ENCODE peak calls at places on chromosome 22, in seven cellular contexts. E is transverse colon, L is stomach, O is HCT116, H is GM12892, A is GM23338, Q is esophagus muscularis mucosa. X is an unnamed sample.

GRCh38 chr22:20436309-20437252 is 1.0 kb downstream of the SCARF2 start:
- DNase-seq in E (no peak), L (no peak), O (no peak), H (no peak), A (peak), Q (no peak), X (peak)

GRCh38 chr22:48968201-48968959 is 859.3 kb downstream of the BRD1 start:
- DNase-seq in E (peak), L (peak), O (peak), H (no peak), A (no peak), Q (peak), X (peak)

GRCh38 chr22:19438286-19438685 is 5.9 kb downstream of the MRPL40 start:
- DNase-seq in E (no peak), L (no peak), O (no peak), H (no peak), A (no peak), Q (no peak), X (no peak)

GRCh38 chr22:36762687-36763260 is 13.1 kb downstream of the IFT27 start:
- DNase-seq in E (peak), L (no peak), O (no peak), H (no peak), A (no peak), Q (no peak), X (peak)

GRCh38 chr22:29768052-29768680 is 997 bp downstream of the UQCR10 start:
- DNase-seq in E (no peak), L (no peak), O (no peak), H (no peak), A (no peak), Q (no peak), X (no peak)

GRCh38 chr22:45863981-45864751 is 112.8 kb downstream of the WNT7B start:
- DNase-seq in E (peak), L (peak), O (peak), H (peak), A (peak), Q (peak), X (peak)

GRCh38 chr22:22942511-22943329 is 55.1 kb downstream of the IGLL5 start:
- DNase-seq in E (peak), L (peak), O (peak), H (no peak), A (peak), Q (peak), X (peak)

GRCh38 chr22:45448431-45448830 is 34.9 kb downstream of the RIBC2 start:
- DNase-seq in E (no peak), L (no peak), O (no peak), H (no peak), A (no peak), Q (peak), X (no peak)

GRCh38 chr22:19119949-19120348 is 2.3 kb downstream of the DGCR2 start:
- DNase-seq in E (no peak), L (no peak), O (no peak), H (no peak), A (no peak), Q (no peak), X (peak)

GRCh38 chr22:29457730-29458129 is 19.3 kb downstream of the RFPL1 start:
- DNase-seq in E (peak), L (no peak), O (peak), H (peak), A (peak), Q (no peak), X (peak)

GRCh38 chr22:47172771-47173534 is 410.5 kb downstream of the TBC1D22A start:
- DNase-seq in E (peak), L (no peak), O (no peak), H (no peak), A (no peak), Q (no peak), X (peak)

GRCh38 chr22:22465094-22465602 is 43.4 kb downstream of the ZNF280B start:
- DNase-seq in E (no peak), L (no peak), O (no peak), H (no peak), A (no peak), Q (no peak), X (no peak)

GRCh38 chr22:23381661-23382427 is 198.2 kb downstream of the IGLL1 start:
- DNase-seq in E (no peak), L (no peak), O (no peak), H (no peak), A (no peak), Q (no peak), X (no peak)

GRCh38 chr22:49161002-49161850 is 666.4 kb downstream of the BRD1 start:
- DNase-seq in E (no peak), L (no peak), O (no peak), H (no peak), A (no peak), Q (no peak), X (peak)

GRCh38 chr22:46297151-46297819 is 615 bp downstream of the GTSE1 start:
- DNase-seq in E (no peak), L (no peak), O (no peak), H (no peak), A (peak), Q (no peak), X (no peak)

GRCh38 chr22:47178339-47178738 is 415.9 kb downstream of the TBC1D22A start:
- DNase-seq in E (no peak), L (no peak), O (no peak), H (no peak), A (no peak), Q (no peak), X (peak)

GRCh38 chr22:24413726-24414385 is 13.5 kb upstream of the ADORA2A start:
- DNase-seq in E (no peak), L (no peak), O (no peak), H (no peak), A (no peak), Q (no peak), X (no peak)

GRCh38 chr22:17974703-17975372 is 49.5 kb downstream of the MICAL3 start:
- DNase-seq in E (no peak), L (no peak), O (no peak), H (no peak), A (no peak), Q (no peak), X (no peak)

GRCh38 chr22:49564666-49565515 is 262.8 kb downstream of the BRD1 start:
- DNase-seq in E (no peak), L (no peak), O (no peak), H (no peak), A (no peak), Q (no peak), X (peak)

GRCh38 chr22:46449974-46450745 is 87.3 kb downstream of the CELSR1 start:
- DNase-seq in E (no peak), L (no peak), O (no peak), H (no peak), A (no peak), Q (no peak), X (no peak)

GRCh38 chr22:21032037-21032842 is at the start of gene SLC7A4:
- DNase-seq in E (peak), L (peak), O (no peak), H (no peak), A (peak), Q (no peak), X (peak)

GRCh38 chr22:37058917-37059701 is 7.6 kb downstream of the KCTD17 start:
- DNase-seq in E (no peak), L (no peak), O (no peak), H (no peak), A (no peak), Q (no peak), X (no peak)

GRCh38 chr22:27088026-27088425 is 430.6 kb downstream of the MIAT start:
- DNase-seq in E (no peak), L (no peak), O (no peak), H (no peak), A (no peak), Q (no peak), X (no peak)

GRCh38 chr22:48699531-48699930 is 1128.1 kb downstream of the BRD1 start:
- DNase-seq in E (no peak), L (no peak), O (no peak), H (no peak), A (no peak), Q (no peak), X (no peak)

GRCh38 chr22:22703715-22704114 is 59.3 kb downstream of the GGTLC2 start:
- DNase-seq in E (no peak), L (no peak), O (no peak), H (no peak), A (no peak), Q (no peak), X (no peak)

GRCh38 chr22:23537421-23537820 is 42.7 kb downstream of the IGLL1 start:
- DNase-seq in E (no peak), L (no peak), O (no peak), H (no peak), A (no peak), Q (no peak), X (peak)

GRCh38 chr22:23216331-23217170 is 36.2 kb downstream of the BCR start:
- DNase-seq in E (no peak), L (no peak), O (no peak), H (no peak), A (no peak), Q (no peak), X (peak)

GRCh38 chr22:20422271-20422958 is 15.2 kb downstream of the SCARF2 start:
- DNase-seq in E (no peak), L (no peak), O (no peak), H (no peak), A (no peak), Q (no peak), X (peak)

GRCh38 chr22:47164514-47165337 is 402.3 kb downstream of the TBC1D22A start:
- DNase-seq in E (peak), L (no peak), O (no peak), H (no peak), A (no peak), Q (no peak), X (peak)

GRCh38 chr22:49099496-49100124 is 728.1 kb downstream of the BRD1 start:
- DNase-seq in E (no peak), L (no peak), O (peak), H (no peak), A (no peak), Q (no peak), X (peak)

GRCh38 chr22:19641254-19641982 is 72.9 kb upstream of the SEPTIN5 start:
- DNase-seq in E (no peak), L (no peak), O (peak), H (no peak), A (peak), Q (no peak), X (no peak)

GRCh38 chr22:22882033-22882717 is 5.4 kb upstream of the IGLL5 start:
- DNase-seq in E (peak), L (no peak), O (no peak), H (no peak), A (peak), Q (no peak), X (no peak)

GRCh38 chr22:47053865-47054185 is 291.4 kb downstream of the TBC1D22A start:
- DNase-seq in E (no peak), L (no peak), O (no peak), H (no peak), A (no peak), Q (no peak), X (peak)

GRCh38 chr22:25566812-25567211 is 2.3 kb downstream of the GRK3 start:
- DNase-seq in E (no peak), L (no peak), O (no peak), H (no peak), A (no peak), Q (no peak), X (no peak)
- TF ChIP-seq POLR2AphosphoS5 in E (no peak), L (no peak), O (no peak), H (no peak), A (no peak), Q (no peak), X (no peak)

GRCh38 chr22:38953577-38954413 is 3.6 kb upstream of the APOBEC3A start:
- DNase-seq in E (peak), L (no peak), O (no peak), H (peak), A (no peak), Q (no peak), X (peak)
- TF ChIP-seq POLR2AphosphoS5 in E (no peak), L (no peak), O (no peak), H (no peak), A (no peak), Q (no peak), X (peak)

GRCh38 chr22:44353063-44353440 is 40.3 kb upstream of the SHISAL1 start:
- DNase-seq in E (no peak), L (no peak), O (no peak), H (no peak), A (no peak), Q (no peak), X (peak)
- TF ChIP-seq POLR2AphosphoS5 in E (no peak), L (no peak), O (no peak), H (no peak), A (no peak), Q (no peak), X (no peak)

GRCh38 chr22:35648066-35649025 is at the start of gene APOL6:
- DNase-seq in E (peak), L (peak), O (no peak), H (no peak), A (peak), Q (peak), X (peak)
- TF ChIP-seq POLR2AphosphoS5 in E (peak), L (peak), O (no peak), H (peak), A (no peak), Q (peak), X (peak)